ENCODE peak calls at places on chromosomes 16 and 17, in five cellular contexts. One of them, this sample, is unnamed.

GRCh38 chr17:56047321-56047720 is 106.0 kb upstream of the ANKFN1 start:
- DNase-seq in heart right ventricle: no peak
- DNase-seq in brain microvascular endothelial cell: no peak
- DNase-seq in cardiac muscle cell: no peak
- DNase-seq in A549: no peak
- DNase-seq in this sample: no peak

GRCh38 chr17:72357764-72358365 is 237.0 kb downstream of the SOX9 start:
- DNase-seq in A549: no peak
- DNase-seq in brain microvascular endothelial cell: no peak
- DNase-seq in heart right ventricle: no peak
- DNase-seq in cardiac muscle cell: no peak
- DNase-seq in this sample: peak

GRCh38 chr17:78819402-78819801 is 21.2 kb downstream of the USP36 start:
- DNase-seq in brain microvascular endothelial cell: no peak
- DNase-seq in heart right ventricle: no peak
- DNase-seq in cardiac muscle cell: no peak
- DNase-seq in A549: no peak
- DNase-seq in this sample: no peak

GRCh38 chr17:45277992-45278391 is 16.1 kb upstream of the SPATA32 start:
- DNase-seq in A549: no peak
- DNase-seq in heart right ventricle: no peak
- DNase-seq in brain microvascular endothelial cell: no peak
- DNase-seq in cardiac muscle cell: peak
- DNase-seq in this sample: no peak

GRCh38 chr16:56013962-56014552 is 138.9 kb upstream of the CES5A start:
- DNase-seq in brain microvascular endothelial cell: peak
- DNase-seq in cardiac muscle cell: peak
- DNase-seq in heart right ventricle: peak
- DNase-seq in A549: peak
- DNase-seq in this sample: peak

GRCh38 chr16:82055728-82056549 is 20.9 kb downstream of the HSD17B2 start:
- DNase-seq in cardiac muscle cell: no peak
- DNase-seq in A549: no peak
- DNase-seq in heart right ventricle: no peak
- DNase-seq in brain microvascular endothelial cell: no peak
- DNase-seq in this sample: peak

GRCh38 chr17:61480414-61480807 is 28.2 kb downstream of the TBX4 start:
- DNase-seq in heart right ventricle: no peak
- DNase-seq in A549: no peak
- DNase-seq in cardiac muscle cell: no peak
- DNase-seq in brain microvascular endothelial cell: no peak
- DNase-seq in this sample: no peak

GRCh38 chr16:66948034-66948821 is 12.8 kb upstream of the CES3 start:
- DNase-seq in A549: no peak
- DNase-seq in brain microvascular endothelial cell: no peak
- DNase-seq in cardiac muscle cell: no peak
- DNase-seq in heart right ventricle: no peak
- DNase-seq in this sample: peak

GRCh38 chr16:5012887-5013286 is 20.8 kb downstream of the NAGPA start:
- DNase-seq in heart right ventricle: no peak
- DNase-seq in A549: no peak
- DNase-seq in brain microvascular endothelial cell: no peak
- DNase-seq in cardiac muscle cell: no peak
- DNase-seq in this sample: no peak

GRCh38 chr16:20879175-20880053 is 20.7 kb downstream of the DCUN1D3 start:
- DNase-seq in A549: peak
- DNase-seq in heart right ventricle: no peak
- DNase-seq in brain microvascular endothelial cell: no peak
- DNase-seq in cardiac muscle cell: peak
- DNase-seq in this sample: peak

GRCh38 chr16:89295915-89296314 is 78.4 kb downstream of the ZNF778 start:
- DNase-seq in brain microvascular endothelial cell: no peak
- DNase-seq in cardiac muscle cell: peak
- DNase-seq in heart right ventricle: no peak
- DNase-seq in A549: no peak
- DNase-seq in this sample: no peak

GRCh38 chr16:88558457-88559442 is 11.5 kb upstream of the ZC3H18 start:
- DNase-seq in A549: peak
- DNase-seq in cardiac muscle cell: peak
- DNase-seq in brain microvascular endothelial cell: peak
- DNase-seq in heart right ventricle: peak
- DNase-seq in this sample: peak

GRCh38 chr16:67329901-67330300 is 3.3 kb downstream of the LRRC36 start:
- DNase-seq in brain microvascular endothelial cell: no peak
- DNase-seq in heart right ventricle: no peak
- DNase-seq in A549: no peak
- DNase-seq in cardiac muscle cell: no peak
- DNase-seq in this sample: peak

GRCh38 chr16:57534881-57535658 is 1.3 kb downstream of the CCDC102A start:
- DNase-seq in brain microvascular endothelial cell: no peak
- DNase-seq in heart right ventricle: peak
- DNase-seq in cardiac muscle cell: no peak
- DNase-seq in A549: no peak
- DNase-seq in this sample: no peak

GRCh38 chr17:46726106-46726670 is 92.3 kb downstream of the WNT3 start:
- DNase-seq in brain microvascular endothelial cell: no peak
- DNase-seq in cardiac muscle cell: peak
- DNase-seq in A549: no peak
- DNase-seq in heart right ventricle: no peak
- DNase-seq in this sample: no peak

GRCh38 chr17:65208753-65209152 is 71.6 kb downstream of the RGS9 start:
- DNase-seq in heart right ventricle: no peak
- DNase-seq in brain microvascular endothelial cell: no peak
- DNase-seq in cardiac muscle cell: no peak
- DNase-seq in A549: no peak
- DNase-seq in this sample: no peak

GRCh38 chr16:933581-933980 is 37.2 kb downstream of the LMF1 start:
- DNase-seq in heart right ventricle: no peak
- DNase-seq in cardiac muscle cell: no peak
- DNase-seq in brain microvascular endothelial cell: no peak
- DNase-seq in A549: no peak
- DNase-seq in this sample: no peak

GRCh38 chr17:47999612-48000011 is 28.7 kb downstream of the CDK5RAP3 start:
- DNase-seq in cardiac muscle cell: no peak
- DNase-seq in brain microvascular endothelial cell: no peak
- DNase-seq in A549: peak
- DNase-seq in heart right ventricle: no peak
- DNase-seq in this sample: peak

GRCh38 chr16:67900156-67900555 is 7.1 kb downstream of the PSKH1 start:
- DNase-seq in cardiac muscle cell: no peak
- DNase-seq in brain microvascular endothelial cell: no peak
- DNase-seq in heart right ventricle: no peak
- DNase-seq in A549: no peak
- DNase-seq in this sample: no peak

GRCh38 chr17:82270651-82271050 is 2.8 kb downstream of the CSNK1D start:
- DNase-seq in cardiac muscle cell: no peak
- DNase-seq in A549: no peak
- DNase-seq in heart right ventricle: no peak
- DNase-seq in brain microvascular endothelial cell: no peak
- DNase-seq in this sample: no peak
- H3K4me3 ChIP-seq in cardiac muscle cell: no peak
- H3K4me3 ChIP-seq in A549: no peak
- H3K4me3 ChIP-seq in heart right ventricle: no peak
- H3K4me3 ChIP-seq in brain microvascular endothelial cell: no peak
- H3K4me3 ChIP-seq in this sample: no peak

DNA sequence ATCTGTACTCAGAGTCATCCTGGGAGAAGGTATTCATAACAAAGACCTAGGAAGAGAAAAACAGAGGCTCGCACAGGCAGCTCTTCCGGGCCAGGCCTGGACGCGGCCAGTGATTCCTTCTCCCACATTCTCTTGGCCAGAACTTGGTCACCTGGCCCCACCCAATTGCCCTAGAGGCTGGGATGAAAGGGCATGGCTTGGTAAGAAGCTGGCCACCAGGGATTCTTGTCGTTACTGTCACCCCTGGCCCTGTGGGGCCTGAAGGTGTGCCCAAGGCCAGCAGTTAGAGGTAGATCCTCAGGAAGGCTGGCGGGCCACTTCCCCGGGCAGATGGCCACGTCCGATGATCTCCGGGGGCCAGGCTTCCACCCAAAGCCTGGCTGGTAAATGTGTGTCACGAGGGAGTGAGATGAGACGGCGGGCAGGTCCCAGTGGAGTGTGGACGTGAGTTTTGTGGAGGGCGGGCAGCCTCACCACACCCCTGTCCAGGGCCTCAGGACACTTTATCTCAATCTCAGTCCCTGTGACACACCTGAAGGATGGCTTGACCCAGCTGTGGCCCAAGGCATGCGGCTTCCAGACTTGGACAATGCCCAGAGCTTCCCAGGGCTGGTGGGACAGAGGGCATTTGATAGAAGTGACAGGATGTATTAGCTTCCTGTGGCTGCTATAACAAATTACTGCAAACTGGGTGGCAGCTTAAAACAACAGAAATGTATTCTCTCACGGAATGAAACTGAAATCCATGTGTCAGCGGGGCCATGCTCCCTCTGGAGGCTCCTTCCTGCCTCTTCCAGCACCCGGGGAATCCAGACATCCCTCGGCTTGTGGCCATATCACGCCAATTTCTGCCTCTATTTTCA is 66.3 kb upstream of the GSE1 start:
- DNase-seq in cardiac muscle cell: no peak
- DNase-seq in brain microvascular endothelial cell: no peak
- DNase-seq in A549: no peak
- DNase-seq in heart right ventricle: no peak
- DNase-seq in this sample: peak
- TF ChIP-seq CTCF in cardiac muscle cell: peak
- TF ChIP-seq CTCF in brain microvascular endothelial cell: peak
- TF ChIP-seq CTCF in A549: peak
- TF ChIP-seq CTCF in heart right ventricle: no peak
- TF ChIP-seq CTCF in this sample: peak

GRCh38 chr17:31318298-31319190 is 2.9 kb downstream of the EVI2A start:
- DNase-seq in cardiac muscle cell: peak
- DNase-seq in heart right ventricle: peak
- DNase-seq in brain microvascular endothelial cell: peak
- DNase-seq in A549: no peak
- DNase-seq in this sample: peak

GRCh38 chr17:31310260-31310659 is 3.6 kb downstream of the EVI2B start:
- DNase-seq in cardiac muscle cell: no peak
- DNase-seq in brain microvascular endothelial cell: no peak
- DNase-seq in heart right ventricle: no peak
- DNase-seq in A549: no peak
- DNase-seq in this sample: no peak

GRCh38 chr17:31314788-31315105 is 893 bp upstream of the EVI2B start:
- DNase-seq in heart right ventricle: no peak
- DNase-seq in cardiac muscle cell: no peak
- DNase-seq in A549: no peak
- DNase-seq in brain microvascular endothelial cell: no peak
- DNase-seq in this sample: no peak

GRCh38 chr17:31310877-31311276 is 3.0 kb downstream of the EVI2B start:
- DNase-seq in brain microvascular endothelial cell: no peak
- DNase-seq in heart right ventricle: no peak
- DNase-seq in A549: no peak
- DNase-seq in cardiac muscle cell: no peak
- DNase-seq in this sample: no peak

DNA sequence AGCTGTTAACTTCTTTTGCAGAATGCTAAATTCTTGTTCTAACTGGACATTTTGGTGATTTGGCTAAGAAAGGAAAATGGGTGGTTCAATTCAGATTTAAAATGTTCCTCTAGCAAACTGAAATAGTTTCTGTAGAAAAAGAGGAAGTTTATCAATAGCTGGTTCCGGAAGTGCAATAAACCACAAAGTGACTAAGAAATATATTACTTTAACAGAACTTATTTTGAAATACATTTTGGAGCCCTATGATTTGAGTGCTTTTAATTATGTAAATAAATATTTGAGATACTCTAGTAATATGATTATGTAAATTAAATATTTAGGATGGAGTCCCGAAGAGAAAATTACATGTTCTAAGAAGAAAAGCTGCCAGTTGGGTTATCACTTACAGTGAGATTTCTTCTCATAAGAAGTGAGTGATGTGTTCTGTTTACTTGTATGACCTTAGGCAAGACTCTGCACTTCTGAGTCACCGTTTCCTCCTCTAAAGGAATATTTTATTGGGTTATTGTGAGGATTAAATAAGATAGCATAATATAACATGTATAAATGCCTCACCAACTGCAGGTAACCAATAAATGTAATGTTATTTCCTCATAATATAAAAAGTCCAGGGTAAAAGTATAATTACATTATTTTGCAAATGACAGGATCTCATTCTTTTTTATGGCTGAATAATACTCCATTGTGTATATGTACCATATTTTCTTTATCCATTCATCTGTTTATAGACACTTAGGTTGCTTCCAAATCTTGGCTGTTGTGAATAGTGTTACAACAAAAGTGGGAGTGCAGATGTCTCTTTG is at the start of gene EVI2B:
- DNase-seq in cardiac muscle cell: peak
- DNase-seq in A549: peak
- DNase-seq in brain microvascular endothelial cell: peak
- DNase-seq in heart right ventricle: no peak
- DNase-seq in this sample: peak
- H3K4me3 ChIP-seq in cardiac muscle cell: no peak
- H3K4me3 ChIP-seq in A549: no peak
- H3K4me3 ChIP-seq in brain microvascular endothelial cell: peak
- H3K4me3 ChIP-seq in heart right ventricle: peak
- H3K4me3 ChIP-seq in this sample: no peak

DNA sequence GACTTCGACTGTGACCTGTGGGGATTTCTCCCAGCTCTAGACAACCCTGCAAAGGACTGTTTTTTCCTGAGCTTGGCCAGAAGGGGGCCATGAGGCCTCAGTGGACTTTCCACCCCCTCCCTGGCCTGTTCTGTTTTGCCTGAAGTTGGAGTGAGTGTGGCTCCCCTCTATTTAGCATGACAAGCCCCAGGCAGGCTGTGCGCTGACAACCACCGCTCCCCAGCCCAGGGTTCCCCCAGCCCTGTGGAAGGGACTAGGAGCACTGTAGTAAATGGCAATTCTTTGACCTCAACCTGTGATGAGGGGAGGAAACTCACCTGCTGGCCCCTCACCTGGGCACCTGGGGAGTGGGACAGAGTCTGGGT is 19.3 kb downstream of the NGFR start:
- DNase-seq in A549: no peak
- DNase-seq in cardiac muscle cell: peak
- DNase-seq in brain microvascular endothelial cell: no peak
- DNase-seq in heart right ventricle: no peak
- DNase-seq in this sample: no peak
- TF ChIP-seq CTCF in A549: no peak
- TF ChIP-seq CTCF in cardiac muscle cell: peak
- TF ChIP-seq CTCF in brain microvascular endothelial cell: peak
- TF ChIP-seq CTCF in heart right ventricle: no peak
- TF ChIP-seq CTCF in this sample: no peak

GRCh38 chr16:24139282-24139681 is 116.9 kb upstream of the CACNG3 start:
- DNase-seq in heart right ventricle: no peak
- DNase-seq in A549: no peak
- DNase-seq in brain microvascular endothelial cell: no peak
- DNase-seq in cardiac muscle cell: no peak
- DNase-seq in this sample: peak
- H3K4me3 ChIP-seq in heart right ventricle: no peak
- H3K4me3 ChIP-seq in A549: no peak
- H3K4me3 ChIP-seq in brain microvascular endothelial cell: no peak
- H3K4me3 ChIP-seq in cardiac muscle cell: no peak
- H3K4me3 ChIP-seq in this sample: no peak

This sample was measured in epithelial cell of esophagus.